ENCODE peak calls at places on chromosomes 16 and 17, in five cellular contexts. S is upper lobe of right lung, D is left lung, V is BE2C, F is OCI-LY7. K is an unnamed sample.
A peak's percentile ranks its signal among the peaks of the same experiment; 100 is the strongest.

GRCh38 chr17:351436-351713 is 1.2 kb downstream of the RPH3AL start:
- DNase-seq in V (no peak), S (no peak), D (no peak), F (no peak), K (no peak)

GRCh38 chr16:20866161-20866772 is 33.9 kb downstream of the DCUN1D3 start:
- DNase-seq in D (peak; percentile 61), F (no peak), S (no peak), V (peak; percentile 82), K (peak; percentile 80)

GRCh38 chr17:49210158-49211029 is at the start of the genes ABI3 and GNGT2:
- DNase-seq in V (no peak), S (no peak), D (peak; percentile 58), F (peak; percentile 94), K (peak; percentile 87)

GRCh38 chr17:15106540-15106939 is 158.6 kb downstream of the PMP22 start:
- DNase-seq in V (no peak), S (no peak), F (no peak), D (no peak), K (no peak)

GRCh38 chr17:73929860-73930430 is 273.5 kb upstream of the RPL38 start:
- DNase-seq in S (no peak), V (no peak), D (no peak), F (no peak), K (no peak)

GRCh38 chr17:62193297-62193696 is 128.2 kb upstream of the MED13 start:
- DNase-seq in D (no peak), F (no peak), V (no peak), S (no peak), K (no peak)

GRCh38 chr17:7294614-7295153 is at the start of gene YBX2:
- DNase-seq in F (peak; percentile 94), D (peak; percentile 50), V (peak; percentile 22), S (peak; percentile 80), K (no peak)

GRCh38 chr17:64128787-64129514 is 993 bp downstream of the ERN1 start:
- DNase-seq in F (peak; percentile 47), D (peak; percentile 58), S (no peak), V (no peak), K (peak; percentile 34)

GRCh38 chr17:64658931-64659330 is 3.2 kb downstream of the SMURF2 start:
- DNase-seq in V (no peak), S (no peak), D (no peak), F (no peak), K (no peak)

GRCh38 chr17:74773871-74774286 is 2.3 kb downstream of the NAT9 start:
- DNase-seq in D (no peak), F (no peak), V (no peak), S (no peak), K (no peak)

GRCh38 chr17:81090361-81091133 is 55.6 kb downstream of the BAIAP2 start:
- DNase-seq in F (peak; percentile 50), V (peak; percentile 44), D (peak; percentile 87), S (peak; percentile 91), K (peak; percentile 97)

GRCh38 chr16:12017583-12017982 is 41.0 kb downstream of the SNX29 start:
- DNase-seq in V (no peak), F (no peak), D (no peak), S (no peak), K (no peak)

GRCh38 chr17:83159204-83160049 is 80.0 kb downstream of the METRNL start:
- DNase-seq in V (no peak), F (no peak), D (no peak), S (no peak), K (no peak)

GRCh38 chr16:4535627-4536108 is 2.9 kb downstream of the CDIP1 start:
- DNase-seq in V (no peak), F (no peak), S (peak; percentile 52), D (no peak), K (no peak)

GRCh38 chr17:77147357-77147801 is 6.6 kb downstream of the SEC14L1 start:
- DNase-seq in D (no peak), V (no peak), F (peak; percentile 71), S (peak; percentile 34), K (no peak)

GRCh38 chr16:85393674-85394510 is 219.2 kb upstream of the GSE1 start:
- DNase-seq in S (peak; percentile 83), D (peak; percentile 49), F (peak; percentile 73), V (peak; percentile 92), K (peak; percentile 56)

GRCh38 chr17:48542114-48542955 is 2.6 kb downstream of the HOXB2 start:
- DNase-seq in D (no peak), S (no peak), F (no peak), V (no peak), K (peak; percentile 42)

DNA sequence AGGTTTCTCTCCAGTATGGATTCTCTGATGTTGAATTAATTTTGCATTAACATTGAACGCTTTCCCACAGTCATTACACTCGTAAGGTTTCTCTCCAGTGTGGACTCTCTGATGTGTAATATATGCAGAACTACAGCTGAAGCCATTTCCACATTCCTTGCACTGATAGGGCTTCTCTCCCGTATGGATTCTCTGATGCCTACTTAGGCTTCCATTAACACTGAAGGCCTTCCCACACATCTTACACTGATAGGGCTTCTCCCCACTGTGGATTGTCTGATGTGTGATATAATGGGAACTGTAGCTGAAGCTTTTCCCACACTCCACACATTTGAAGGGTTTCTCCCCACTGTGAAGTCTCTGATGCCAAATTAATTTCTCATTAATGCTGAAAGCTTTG is 7.2 kb upstream of the TLE7 start:
- DNase-seq in S (no peak), D (no peak), F (no peak), V (no peak), K (no peak)
- H3K9me3 ChIP-seq in S (peaks cover 65% of the 10 kb centered on the region), D (peaks cover 99% of the 10 kb centered on the region), F (no peaks in the 10 kb centered on the region), V (peaks cover 3% of the 10 kb centered on the region), K (peaks cover 7% of the 10 kb centered on the region)

DNA sequence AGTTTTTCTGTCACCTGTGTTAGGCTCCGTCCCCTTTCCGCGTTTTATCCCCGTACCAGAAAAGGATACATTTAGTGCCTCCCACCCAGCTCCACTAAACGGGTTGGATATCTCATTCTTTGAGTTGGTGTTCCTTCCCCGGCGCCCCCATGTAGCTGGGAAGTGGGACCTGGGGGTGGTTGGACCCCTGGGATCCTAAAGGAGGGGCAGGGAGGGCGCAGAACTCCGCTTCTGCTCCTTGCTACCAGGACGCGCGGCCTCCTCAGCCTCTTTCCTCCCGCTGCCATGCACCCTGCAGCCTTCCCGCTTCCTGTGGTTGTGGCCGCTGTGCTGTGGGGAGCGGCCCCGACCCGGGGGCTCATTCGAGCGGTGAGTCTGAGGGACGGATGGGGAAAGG is 555 bp downstream of the RNF167 start:
- DNase-seq in F (peak; percentile 64), D (no peak), V (no peak), S (peak; percentile 68), K (no peak)
- H3K36me3 ChIP-seq in F (peaks cover 81% of the 10 kb centered on the region), D (no peaks in the 10 kb centered on the region), V (peaks cover 13% of the 10 kb centered on the region), S (peaks cover 50% of the 10 kb centered on the region), K (peaks cover 23% of the 10 kb centered on the region)

GRCh38 chr16:66891797-66892196 is 11.5 kb downstream of the PDP2 start:
- DNase-seq in F (no peak), D (no peak), V (no peak), S (no peak), K (no peak)
- H3K9me3 ChIP-seq in F (no peaks in the 10 kb centered on the region), D (no peaks in the 10 kb centered on the region), V (no peaks in the 10 kb centered on the region), S (no peaks in the 10 kb centered on the region), K (no peaks in the 10 kb centered on the region)

DNA sequence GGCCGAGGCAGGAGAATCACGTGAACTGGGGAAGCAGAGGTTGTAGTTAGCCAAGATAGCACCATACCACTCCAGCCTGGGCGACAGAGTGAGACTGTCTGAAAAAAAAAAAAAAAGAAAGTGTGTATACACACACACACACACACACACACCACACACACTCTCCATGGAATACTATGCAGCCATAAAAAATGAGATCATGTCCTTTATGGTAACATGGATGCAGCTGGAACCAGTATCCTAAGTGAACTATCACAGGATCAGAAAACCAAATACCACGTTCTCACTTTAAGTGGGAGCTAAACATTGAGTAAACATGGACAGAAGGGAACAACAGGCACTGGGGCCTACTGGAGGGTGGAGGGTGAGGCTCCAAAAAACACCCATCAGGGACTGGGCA is 16.7 kb downstream of the NDUFAB1 start:
- DNase-seq in S (no peak), F (no peak), V (no peak), D (no peak), K (no peak)
- H3K36me3 ChIP-seq in S (peaks cover 72% of the 10 kb centered on the region), F (peaks cover 60% of the 10 kb centered on the region), V (peaks cover 46% of the 10 kb centered on the region), D (no peaks in the 10 kb centered on the region), K (peaks cover 19% of the 10 kb centered on the region)